ENCODE peak calls at places on chromosomes 3 and 15, in five cellular contexts. Y is activated T-cell treated with anti-CD3 and anti-CD28 coated beads, Interleukin-2, amount 50 U/mL, for 4 hours; U is stimulated activated naive CD8-positive, alpha-beta T cell treated with anti-CD3 and anti-CD28 coated beads, Interleukin-15, amount 100 ng/mL, for 72 hours; S is Panc1; I is CD8-positive, alpha-beta T cell. M is an unnamed sample.

GRCh38 chr15:99086327-99086667 is 18.6 kb upstream of the SYNM start:
- ATAC-seq in S (no peak), U (no peak), I (no peak), Y (no peak), M (no peak)

GRCh38 chr15:35181538-35181937 is 96.4 kb upstream of the NANOGP8 start:
- ATAC-seq in S (no peak), I (no peak), Y (no peak), U (peak), M (peak)

GRCh38 chr15:73293773-73294172 is 75.0 kb downstream of the HCN4 start:
- ATAC-seq in I (no peak), U (no peak), Y (no peak), S (no peak), M (no peak)

GRCh38 chr3:12807960-12808359 is 11.5 kb downstream of the CAND2 start:
- ATAC-seq in U (no peak), S (no peak), Y (no peak), I (no peak), M (no peak)

GRCh38 chr15:85379403-85380131 is 836 bp upstream of the AKAP13 start:
- ATAC-seq in U (peak), S (no peak), I (peak), Y (no peak), M (no peak)

GRCh38 chr3:20975221-20975620 is 775.8 kb downstream of the ZNF385D start:
- ATAC-seq in Y (no peak), U (peak), I (no peak), S (no peak), M (peak)

GRCh38 chr15:57911247-57911646 is 154.3 kb downstream of the ALDH1A2 start:
- ATAC-seq in U (no peak), I (no peak), Y (no peak), S (no peak), M (no peak)

GRCh38 chr3:169410430-169410829 is 253.1 kb downstream of the MECOM start:
- ATAC-seq in Y (no peak), S (no peak), I (no peak), U (no peak), M (no peak)

GRCh38 chr15:30943654-30944335 is 40.1 kb downstream of the FAN1 start:
- ATAC-seq in U (no peak), Y (no peak), I (no peak), S (no peak), M (no peak)

GRCh38 chr3:197613187-197613586 is 57.4 kb upstream of the BDH1 start:
- ATAC-seq in U (peak), Y (peak), S (peak), I (peak), M (no peak)

GRCh38 chr15:91992940-91993339 is 139.4 kb downstream of the SLCO3A1 start:
- ATAC-seq in I (no peak), Y (no peak), U (no peak), S (no peak), M (no peak)

GRCh38 chr3:143979041-143979440 is 7.4 kb downstream of the DIPK2A start:
- ATAC-seq in S (no peak), Y (no peak), I (no peak), U (no peak), M (no peak)

GRCh38 chr3:132325103-132325606 is 7.9 kb downstream of the ACP3 start:
- ATAC-seq in S (no peak), Y (no peak), U (no peak), I (no peak), M (no peak)

GRCh38 chr15:101675796-101676582 is 23.8 kb upstream of the TM2D3 start:
- ATAC-seq in S (peak), Y (peak), I (no peak), U (no peak), M (peak)

GRCh38 chr15:49215768-49216739 is 46.0 kb downstream of the GALK2 start:
- ATAC-seq in U (no peak), S (peak), I (no peak), Y (no peak), M (peak)

GRCh38 chr15:36506733-36507356 is 72.6 kb upstream of the CDIN1 start:
- ATAC-seq in S (no peak), Y (no peak), I (no peak), U (no peak), M (no peak)

GRCh38 chr3:119301001-119301400 is 6.8 kb downstream of the ARHGAP31 start:
- ATAC-seq in Y (no peak), I (no peak), S (no peak), U (no peak), M (peak)

M was measured in stimulated activated memory B cell treated with anti-CD40 and anti-IgM and Interleukin-4, amounts not matched to agents 10 μg/mL and 1 μg/mL and 100 μg/mL, for 72 hours.